ENCODE peak calls at places on chromosomes 12 and 14, in six cellular contexts. P is GM13977, C is endodermal cell, B is neural progenitor cell, S is RWPE2, Z is cardiac muscle cell. D is an unnamed sample.

GRCh38 chr14:100383727-100384158 is 60.6 kb downstream of the SLC25A47 start:
- DNase-seq in P (peak), C (peak), B (peak), S (no peak), Z (peak), D (peak)

GRCh38 chr12:108175310-108175709 is 46.2 kb downstream of the WSCD2 start:
- DNase-seq in P (no peak), C (peak), B (peak), S (no peak), Z (peak), D (no peak)

GRCh38 chr12:91985002-91985767 is 160.5 kb downstream of the BTG1 start:
- DNase-seq in P (no peak), C (no peak), B (no peak), S (no peak), Z (peak), D (no peak)

GRCh38 chr12:95963104-95963503 is 20.0 kb downstream of the AMDHD1 start:
- DNase-seq in P (no peak), C (peak), B (peak), S (no peak), Z (no peak), D (no peak)

GRCh38 chr14:88323086-88323519 is at the start of gene KCNK10:
- DNase-seq in P (no peak), C (no peak), B (peak), S (no peak), Z (peak), D (peak)

GRCh38 chr14:33693237-33693636 is 257.6 kb downstream of the EGLN3 start:
- DNase-seq in P (no peak), C (no peak), B (no peak), S (no peak), Z (no peak), D (no peak)

GRCh38 chr14:73695997-73696396 is 18.2 kb downstream of the PNMA1 start:
- DNase-seq in P (peak), C (no peak), B (no peak), S (no peak), Z (no peak), D (peak)

GRCh38 chr14:86003998-86004397 is 474.1 kb downstream of the FLRT2 start:
- DNase-seq in P (no peak), C (no peak), B (no peak), S (no peak), Z (peak), D (no peak)

GRCh38 chr12:48767047-48767446 is 21.8 kb downstream of the ADCY6 start:
- DNase-seq in P (no peak), C (no peak), B (no peak), S (no peak), Z (peak), D (no peak)

GRCh38 chr12:27013606-27014084 is 539 bp downstream of the TM7SF3 start:
- DNase-seq in P (peak), C (no peak), B (peak), S (no peak), Z (peak), D (peak)

GRCh38 chr12:126768517-126768916 is 1498.5 kb upstream of the TMEM132C start:
- DNase-seq in P (no peak), C (no peak), B (no peak), S (no peak), Z (no peak), D (no peak)

GRCh38 chr12:6827982-6828670 is at the start of gene P3H3:
- DNase-seq in P (no peak), C (peak), B (peak), S (no peak), Z (peak), D (no peak)
- TF ChIP-seq CTCF in P (peak), C (no peak), B (peak), S (peak), Z (no peak), D (peak)

GRCh38 chr12:86698581-86698980 is 442.4 kb upstream of the MGAT4C start:
- DNase-seq in P (no peak), C (no peak), B (no peak), S (no peak), Z (peak), D (no peak)
- TF ChIP-seq CTCF in P (no peak), C (no peak), B (no peak), S (no peak), Z (no peak), D (no peak)

GRCh38 chr12:55132816-55133215 is 6.6 kb downstream of the OR9K2 start:
- DNase-seq in P (no peak), C (no peak), B (no peak), S (no peak), Z (no peak), D (no peak)
- TF ChIP-seq CTCF in P (no peak), C (peak), B (peak), S (peak), Z (no peak), D (no peak)

GRCh38 chr14:38867561-38868150 is 235.4 kb downstream of the SEC23A start:
- DNase-seq in P (peak), C (peak), B (peak), S (no peak), Z (peak), D (peak)
- TF ChIP-seq CTCF in P (peak), C (peak), B (peak), S (peak), Z (peak), D (peak)

DNA sequence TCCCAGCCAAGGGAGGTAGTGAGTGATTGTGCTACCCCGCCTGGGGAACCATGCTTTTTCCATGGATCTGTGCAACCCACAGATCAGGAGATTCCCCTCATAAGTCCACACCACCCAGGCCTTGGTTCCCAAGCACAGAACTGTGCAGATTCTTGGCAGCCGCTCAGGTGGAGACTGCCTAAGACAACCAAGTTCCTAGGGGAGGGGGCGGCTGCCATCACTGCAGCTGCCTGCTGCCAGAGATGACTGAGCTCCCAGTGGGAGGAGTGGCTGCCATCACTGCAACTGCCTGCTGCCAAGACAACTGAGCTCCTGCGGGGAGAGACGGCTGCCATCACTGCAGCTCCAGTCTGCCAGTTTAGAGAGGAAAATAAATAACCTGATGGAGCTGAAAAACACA is 138.3 kb upstream of the GARIN2 start:
- DNase-seq in P (no peak), C (no peak), B (no peak), S (no peak), Z (no peak), D (no peak)
- TF ChIP-seq CTCF in P (no peak), C (no peak), B (no peak), S (no peak), Z (no peak), D (no peak)

GRCh38 chr12:90909069-90909676 is 45.8 kb downstream of the CCER1 start:
- DNase-seq in P (no peak), C (peak), B (peak), S (no peak), Z (peak), D (no peak)
- TF ChIP-seq CTCF in P (peak), C (peak), B (peak), S (peak), Z (peak), D (peak)

GRCh38 chr12:19142499-19142898 is 13.0 kb downstream of the PLEKHA5 start:
- DNase-seq in P (no peak), C (no peak), B (no peak), S (no peak), Z (no peak), D (no peak)

GRCh38 chr12:19138551-19139344 is 9.2 kb downstream of the PLEKHA5 start:
- DNase-seq in P (no peak), C (no peak), B (peak), S (no peak), Z (no peak), D (no peak)

GRCh38 chr12:19144287-19144686 is 14.8 kb downstream of the PLEKHA5 start:
- DNase-seq in P (no peak), C (no peak), B (no peak), S (no peak), Z (peak), D (no peak)

GRCh38 chr12:19139795-19140194 is 10.3 kb downstream of the PLEKHA5 start:
- DNase-seq in P (no peak), C (no peak), B (no peak), S (no peak), Z (no peak), D (no peak)

DNA sequence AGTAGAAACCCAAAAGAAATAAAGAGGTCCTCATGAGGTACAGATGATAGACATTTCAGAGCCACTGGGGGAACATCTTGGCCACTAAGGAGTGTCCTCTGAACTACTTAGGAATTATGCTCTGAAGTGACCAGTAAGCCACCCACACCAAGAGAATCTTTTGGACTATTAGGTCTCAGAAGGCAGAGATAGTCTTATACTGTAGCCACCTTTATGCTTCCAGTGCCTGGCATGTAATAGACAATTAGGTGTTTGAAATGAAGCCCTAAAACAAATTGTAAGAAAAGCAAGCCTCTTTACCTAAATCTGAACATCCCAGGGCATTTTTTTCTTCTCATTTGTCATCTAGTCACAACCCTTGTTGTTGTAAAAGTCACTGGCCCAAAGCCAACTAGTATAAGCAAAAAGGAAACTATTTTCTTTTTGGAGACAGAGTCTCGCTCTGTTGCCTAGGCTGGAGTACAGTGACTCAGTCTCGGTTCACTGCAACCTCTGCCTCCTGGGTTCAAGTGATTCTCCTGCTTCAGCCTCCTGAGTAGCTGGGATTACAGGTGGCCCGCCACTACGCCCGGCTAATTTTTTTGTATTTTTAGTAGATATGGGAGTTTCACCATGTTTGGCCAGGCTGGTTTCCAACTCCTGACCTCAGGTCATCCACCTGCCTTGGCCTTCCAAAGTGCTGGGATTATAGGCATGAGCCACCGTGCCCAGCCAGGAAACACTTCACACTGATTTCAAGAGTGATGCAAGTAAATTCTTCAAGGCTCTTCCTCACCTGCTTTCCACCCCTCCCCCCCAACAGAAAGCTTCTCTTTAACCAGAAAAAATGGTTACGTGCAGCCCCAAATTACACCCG is 11.1 kb downstream of the PLEKHA5 start:
- DNase-seq in P (no peak), C (peak), B (no peak), S (no peak), Z (peak), D (no peak)
- TF ChIP-seq CTCF in P (no peak), C (no peak), B (no peak), S (no peak), Z (no peak), D (no peak)

DNA sequence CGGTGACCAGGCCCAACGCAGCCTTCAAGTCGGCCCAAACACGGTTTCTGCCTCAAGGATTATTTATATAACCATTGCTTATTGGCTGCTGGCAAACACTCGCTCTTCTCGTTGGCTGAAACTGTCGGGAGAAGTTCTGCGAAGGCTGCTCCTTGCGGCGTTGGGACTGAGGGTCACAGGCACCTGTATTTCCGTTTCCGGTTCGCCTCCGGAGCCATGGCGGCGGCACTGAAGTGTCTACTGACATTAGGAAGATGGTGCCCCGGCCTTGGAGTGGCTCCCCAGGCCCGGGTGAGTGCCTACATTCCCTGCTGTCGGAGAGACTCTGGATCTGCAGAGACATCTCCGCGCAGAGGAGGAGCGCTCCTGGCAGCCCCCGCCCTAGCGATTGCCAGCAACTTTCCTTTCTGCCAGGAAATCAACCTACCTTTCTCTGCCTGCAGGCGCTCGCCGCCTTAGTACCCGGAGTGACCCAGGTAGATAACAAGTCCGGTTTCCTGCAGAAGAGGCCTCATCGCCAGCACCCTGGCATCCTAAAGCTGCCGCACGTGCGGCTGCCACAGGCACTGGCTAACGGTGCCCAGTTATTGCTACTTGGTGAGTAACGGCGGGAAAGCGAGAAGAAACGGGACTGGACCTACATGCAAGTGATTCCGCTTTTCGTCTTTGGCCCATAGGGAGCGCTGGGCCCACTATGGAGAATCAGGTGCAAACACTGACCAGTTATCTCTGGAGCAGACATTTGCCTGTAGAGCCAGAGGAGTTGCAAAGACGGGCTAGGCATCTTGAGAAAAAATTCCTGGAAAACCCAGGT is at the start of gene METTL17:
- DNase-seq in P (peak), C (peak), B (peak), S (peak), Z (peak), D (peak)
- TF ChIP-seq CTCF in P (peak), C (peak), B (peak), S (peak), Z (peak), D (no peak)

DNA sequence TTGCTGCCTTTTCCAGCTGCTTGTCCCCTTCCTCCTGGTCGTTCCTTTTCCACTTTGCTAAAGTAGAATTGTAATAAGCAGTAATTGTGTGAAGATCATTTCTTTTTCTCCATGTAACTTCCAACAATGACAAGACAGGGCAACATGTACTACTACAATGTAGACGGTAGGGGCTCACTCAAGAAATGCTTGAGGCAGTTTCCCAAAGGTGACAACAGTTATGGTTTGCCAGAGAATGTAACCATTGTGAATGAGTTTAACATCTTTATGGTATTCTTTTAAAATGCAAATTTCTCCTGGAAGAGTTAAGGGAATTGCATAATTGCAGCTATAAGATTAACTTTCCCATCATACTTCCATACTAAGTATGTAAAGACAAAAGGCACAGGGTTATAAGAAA is 23.8 kb upstream of the PHLDA1 start:
- DNase-seq in P (no peak), C (no peak), B (no peak), S (no peak), Z (no peak), D (no peak)
- TF ChIP-seq CTCF in P (no peak), C (peak), B (no peak), S (no peak), Z (no peak), D (no peak)

GRCh38 chr12:69583203-69583602 is 2.1 kb upstream of the CCT2 start:
- DNase-seq in P (no peak), C (peak), B (peak), S (no peak), Z (no peak), D (no peak)
- TF ChIP-seq CTCF in P (no peak), C (peak), B (peak), S (peak), Z (peak), D (no peak)

D was measured in GM13976.